ENCODE peak calls at places on chromosomes 2 and 18, in eight cellular contexts. F, W, B, S, D, N, L and A are unnamed samples.

GRCh38 chr2:72926368-72926767 is 9.0 kb downstream of the EMX1 start:
- DNase-seq in F (no peak), W (no peak), B (no peak), S (no peak), D (no peak), N (no peak), L (no peak), A (no peak)

GRCh38 chr2:205660521-205661124 is 21.7 kb upstream of the NRP2 start:
- DNase-seq in F (no peak), W (peak), B (no peak), S (peak), D (peak), N (peak), L (no peak), A (peak)

GRCh38 chr2:46984642-46985476 is 69.3 kb upstream of the MCFD2 start:
- DNase-seq in F (no peak), W (peak), B (peak), S (peak), D (peak), N (peak), L (peak), A (peak)

GRCh38 chr2:239222346-239223028 is 178.3 kb downstream of the HDAC4 start:
- DNase-seq in F (no peak), W (no peak), B (peak), S (peak), D (no peak), N (no peak), L (no peak), A (no peak)

GRCh38 chr2:216773072-216773471 is 77.7 kb upstream of the IGFBP5 start:
- DNase-seq in F (peak), W (no peak), B (peak), S (no peak), D (no peak), N (no peak), L (no peak), A (no peak)

GRCh38 chr2:27903018-27903417 is 12.5 kb downstream of the BABAM2 start:
- DNase-seq in F (no peak), W (no peak), B (no peak), S (no peak), D (no peak), N (no peak), L (no peak), A (no peak)

GRCh38 chr2:16284941-16285625 is 344.7 kb downstream of the MYCN start:
- DNase-seq in F (no peak), W (no peak), B (no peak), S (no peak), D (no peak), N (no peak), L (no peak), A (no peak)

GRCh38 chr2:142140434-142140845 is 9.6 kb upstream of the LRP1B start:
- DNase-seq in F (no peak), W (no peak), B (no peak), S (peak), D (no peak), N (no peak), L (no peak), A (peak)

GRCh38 chr2:32946314-32947075 is at the start of gene LTBP1:
- DNase-seq in F (peak), W (no peak), B (peak), S (peak), D (peak), N (no peak), L (no peak), A (peak)

GRCh38 chr18:9688036-9688741 is 19.9 kb upstream of the RAB31 start:
- DNase-seq in F (no peak), W (no peak), B (no peak), S (no peak), D (peak), N (no peak), L (no peak), A (peak)
- H3K4me3 ChIP-seq in F (no peak), W (no peak), B (no peak), S (no peak), D (no peak), N (no peak), L (no peak), A (no peak)

GRCh38 chr2:5672749-5673147 is 19.4 kb upstream of the SOX11 start:
- DNase-seq in F (no peak), W (no peak), B (no peak), S (no peak), D (no peak), N (no peak), L (no peak), A (no peak)

GRCh38 chr2:5668682-5669267 is 23.4 kb upstream of the SOX11 start:
- DNase-seq in F (no peak), W (no peak), B (no peak), S (no peak), D (no peak), N (no peak), L (no peak), A (no peak)

GRCh38 chr2:5677133-5677532 is 15.1 kb upstream of the SOX11 start:
- DNase-seq in F (no peak), W (no peak), B (no peak), S (no peak), D (no peak), N (no peak), L (no peak), A (no peak)

GRCh38 chr2:5673861-5674240 is 18.3 kb upstream of the SOX11 start:
- DNase-seq in F (no peak), W (no peak), B (no peak), S (no peak), D (peak), N (no peak), L (no peak), A (no peak)

GRCh38 chr2:5673148-5673860 is 18.9 kb upstream of the SOX11 start:
- DNase-seq in F (peak), W (no peak), B (no peak), S (no peak), D (no peak), N (no peak), L (no peak), A (no peak)
- TF ChIP-seq CTCF in F (no peak), W (no peak), B (no peak), S (no peak), D (no peak), N (no peak), L (no peak), A (no peak)

GRCh38 chr2:3488768-3489448 is 30.4 kb downstream of the ADI1 start:
- DNase-seq in F (no peak), W (no peak), B (no peak), S (no peak), D (no peak), N (no peak), L (no peak), A (no peak)
- H3K4me3 ChIP-seq in F (no peak), W (no peak), B (no peak), S (no peak), D (no peak), N (no peak), L (no peak), A (no peak)

GRCh38 chr18:58264846-58265245 is 220.8 kb downstream of the NEDD4L start:
- DNase-seq in F (no peak), W (no peak), B (no peak), S (no peak), D (no peak), N (no peak), L (no peak), A (no peak)
- TF ChIP-seq CTCF in F (no peak), W (no peak), B (no peak), S (no peak), D (no peak), N (no peak), L (no peak), A (no peak)